ENCODE peak calls at places on chromosomes 4 and X, in five cellular contexts. P, G, A, X and C are unnamed samples.

GRCh38 chrX:20139966-20140365 is 1.7 kb downstream of the EIF1AX start:
- DNase-seq in P (no peak), G (no peak), A (no peak), X (no peak), C (no peak)

GRCh38 chrX:153722704-153723350 is 1.4 kb downstream of the BCAP31 start:
- DNase-seq in P (peak; percentile 24), G (no peak), A (no peak), X (peak; percentile 40), C (peak; percentile 23)

GRCh38 chr4:26985836-26986235 is 125.2 kb downstream of the STIM2 start:
- DNase-seq in P (no peak), G (no peak), A (no peak), X (no peak), C (no peak)

GRCh38 chr4:81600511-81601269 is 129.0 kb upstream of the RASGEF1B start:
- DNase-seq in P (peak; percentile 14), G (no peak), A (no peak), X (peak; percentile 32), C (no peak)

GRCh38 chrX:111560801-111561200 is 49.4 kb downstream of the SERTM2 start:
- DNase-seq in P (no peak), G (no peak), A (no peak), X (no peak), C (no peak)

GRCh38 chrX:34956915-34957314 is 14.3 kb downstream of the FAM47B start:
- DNase-seq in P (no peak), G (no peak), A (no peak), X (no peak), C (no peak)

GRCh38 chrX:101397779-101398178 is 7.0 kb downstream of the RPL36A start:
- DNase-seq in P (no peak), G (peak; percentile 21), A (no peak), X (no peak), C (no peak)

GRCh38 chr4:86380176-86380724 is 20.4 kb upstream of the MAPK10 start:
- DNase-seq in P (no peak), G (no peak), A (no peak), X (no peak), C (no peak)

GRCh38 chrX:152652467-152652866 is 14.8 kb downstream of the GABRQ start:
- DNase-seq in P (no peak), G (no peak), A (no peak), X (no peak), C (no peak)

GRCh38 chr4:135186002-135186401 is 984.4 kb upstream of the PABPC4L start:
- DNase-seq in P (no peak), G (peak; percentile 87), A (no peak), X (no peak), C (no peak)

GRCh38 chr4:150209140-150209829 is 131.0 kb downstream of the DCLK2 start:
- DNase-seq in P (peak; percentile 69), G (peak; percentile 78), A (peak; percentile 56), X (peak; percentile 36), C (peak; percentile 12)

GRCh38 chrX:33194876-33195433 is 16.4 kb downstream of the DMD start:
- DNase-seq in P (no peak), G (no peak), A (no peak), X (no peak), C (no peak)

GRCh38 chr4:53076335-53076958 is 214.3 kb downstream of the RASL11B start:
- DNase-seq in P (no peak), G (no peak), A (no peak), X (no peak), C (no peak)

GRCh38 chrX:147069926-147070325 is 255.4 kb upstream of the CXorf51A start:
- DNase-seq in P (no peak), G (no peak), A (no peak), X (no peak), C (no peak)

GRCh38 chr4:147846318-147847135 is 114.6 kb downstream of the ARHGAP10 start:
- DNase-seq in P (no peak), G (no peak), A (no peak), X (no peak), C (no peak)

GRCh38 chrX:53235566-53235965 is 10.6 kb upstream of the KDM5C start:
- DNase-seq in P (no peak), G (no peak), A (no peak), X (no peak), C (no peak)

GRCh38 chrX:48090123-48090522 is 18.7 kb upstream of the ZNF630 start:
- DNase-seq in P (no peak), G (no peak), A (no peak), X (no peak), C (no peak)

GRCh38 chr4:109998867-109999303 is 86.2 kb downstream of the EGF start:
- DNase-seq in P (no peak), G (peak; percentile 81), A (peak; percentile 55), X (no peak), C (no peak)

GRCh38 chrX:23373129-23373804 is 38.6 kb downstream of the PTCHD1 start:
- DNase-seq in P (no peak), G (no peak), A (no peak), X (no peak), C (no peak)

GRCh38 chrX:139766545-139766983 is 58.6 kb upstream of the MCF2 start:
- DNase-seq in P (no peak), G (no peak), A (no peak), X (no peak), C (no peak)

GRCh38 chr4:105130945-105131344 is 15.7 kb upstream of the TET2 start:
- DNase-seq in P (no peak), G (no peak), A (no peak), X (peak; percentile 29), C (no peak)

GRCh38 chr4:126583509-126583908 is 1049.2 kb upstream of the INTU start:
- DNase-seq in P (no peak), G (peak; percentile 64), A (no peak), X (no peak), C (no peak)

GRCh38 chr4:184514121-184514988 is 40.0 kb upstream of the IRF2 start:
- DNase-seq in P (peak; percentile 48), G (no peak), A (peak; percentile 35), X (peak; percentile 75), C (peak; percentile 77)

GRCh38 chrX:13250831-13251612 is 68.8 kb downstream of the ATXN3L start:
- DNase-seq in P (no peak), G (no peak), A (no peak), X (peak; percentile 24), C (peak; percentile 84)

GRCh38 chrX:87299563-87300160 is 217.9 kb upstream of the KLHL4 start:
- DNase-seq in P (no peak), G (peak; percentile 37), A (no peak), X (no peak), C (no peak)

GRCh38 chr4:146222313-146222712 is 8.0 kb downstream of the REELD1 start:
- DNase-seq in P (no peak), G (no peak), A (no peak), X (no peak), C (no peak)

GRCh38 chr4:87839309-87839946 is 6.7 kb downstream of the MEPE start:
- DNase-seq in P (no peak), G (peak; percentile 73), A (no peak), X (peak; percentile 48), C (no peak)

GRCh38 chr4:177117256-177117655 is 192.4 kb upstream of the NEIL3 start:
- DNase-seq in P (no peak), G (peak; percentile 33), A (no peak), X (no peak), C (no peak)

DNA sequence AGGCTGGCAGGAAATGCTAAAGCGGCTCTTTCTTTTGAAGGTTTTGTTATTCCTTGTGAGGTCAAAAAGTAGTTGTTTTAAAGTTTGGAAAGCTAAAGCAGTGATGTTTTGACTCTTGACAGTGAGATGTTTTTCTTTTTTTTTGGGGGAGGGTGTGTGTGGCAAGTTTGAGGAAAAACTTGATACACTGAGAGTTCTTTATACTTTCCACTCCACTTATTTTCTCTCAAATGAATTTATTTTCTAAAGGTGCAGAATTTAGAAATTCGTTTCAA is 22.7 kb downstream of the PLS3 start:
- DNase-seq in P (no peak), G (no peak), A (no peak), X (no peak), C (no peak)
- H3K4me3 ChIP-seq in P (no peak overlapping the region), G (no peak overlapping the region), A (peak overlapping the region; percentile 27), X (no peak overlapping the region), C (no peak overlapping the region)

GRCh38 chrX:44952329-44953027 is 79.5 kb downstream of the KDM6A start:
- DNase-seq in P (no peak), G (no peak), A (no peak), X (no peak), C (no peak)
- TF ChIP-seq POLR2AphosphoS5 in P (no peak), G (no peak), A (no peak), X (no peak), C (no peak)

GRCh38 chr4:2412534-2412884 is 5.9 kb downstream of the ZFYVE28 start:
- DNase-seq in P (peak; percentile 83), G (no peak), A (no peak), X (no peak), C (peak; percentile 22)
- H3K4me3 ChIP-seq in P (peak overlapping the region; percentile 26), G (peak overlapping the region; percentile 48), A (peak overlapping the region; percentile 57), X (peak overlapping the region; percentile 22), C (peak overlapping the region; percentile 29)

GRCh38 chrX:70434914-70435586 is 9.6 kb upstream of the DLG3 start:
- DNase-seq in P (no peak), G (peak; percentile 26), A (no peak), X (no peak), C (no peak)

GRCh38 chrX:70436380-70436779 is 8.3 kb upstream of the DLG3 start:
- DNase-seq in P (no peak), G (peak; percentile 80), A (peak; percentile 37), X (no peak), C (no peak)

GRCh38 chrX:70433848-70434351 is 10.7 kb upstream of the DLG3 start:
- DNase-seq in P (peak; percentile 83), G (peak; percentile 73), A (peak; percentile 79), X (peak; percentile 72), C (peak; percentile 48)

GRCh38 chrX:70432936-70433847 is 10.1 kb downstream of the GDPD2 start:
- DNase-seq in P (no peak), G (no peak), A (no peak), X (no peak), C (no peak)

GRCh38 chrX:70434352-70434866 is 10.2 kb upstream of the DLG3 start:
- DNase-seq in P (peak; percentile 93), G (peak; percentile 90), A (peak; percentile 93), X (peak; percentile 88), C (peak; percentile 46)
- TF ChIP-seq POLR2AphosphoS5 in P (peak; percentile 55), G (peak; percentile 72), A (no peak), X (peak; percentile 61), C (no peak)

DNA sequence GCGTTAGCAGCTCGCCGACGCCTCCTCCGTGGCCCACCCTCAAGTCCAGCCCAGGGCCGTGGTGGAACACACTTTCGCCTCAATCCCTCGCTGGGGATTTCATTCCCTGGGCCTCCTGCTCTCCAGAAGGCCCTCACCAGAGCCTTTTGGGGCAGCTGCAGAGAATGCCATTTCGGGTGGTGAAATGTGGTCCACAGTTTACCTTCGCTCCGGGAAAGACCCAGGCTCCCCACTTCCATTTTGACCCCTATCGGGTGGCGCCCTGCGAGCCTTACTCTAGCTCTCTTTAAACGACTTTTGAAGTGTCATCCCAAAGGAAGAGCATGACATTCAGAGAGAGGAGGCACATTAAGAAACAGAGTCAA is 496 bp downstream of the SH2D1A start:
- DNase-seq in P (no peak), G (no peak), A (no peak), X (no peak), C (no peak)
- H3K4me3 ChIP-seq in P (no peak overlapping the region), G (no peak overlapping the region), A (no peak overlapping the region), X (peak overlapping the region; percentile 5), C (no peak overlapping the region)